ENCODE peak calls at places on chromosomes 12 and 14, in six cellular contexts. F, T, W, D, N and Z are unnamed samples.

GRCh38 chr12:18905134-18905533 is 167.2 kb downstream of the CAPZA3 start:
- DNase-seq in F (no peak), N (no peak), T (no peak), D (no peak), W (no peak), Z (no peak)

GRCh38 chr14:71372411-71372838 is 465.2 kb downstream of the PCNX1 start:
- DNase-seq in W (no peak), D (no peak), F (no peak), N (peak; percentile 93), T (no peak), Z (peak; percentile 86)

GRCh38 chr14:72907327-72907826 is 13.5 kb upstream of the DPF3 start:
- DNase-seq in T (no peak), W (no peak), D (no peak), N (peak; percentile 27), F (no peak), Z (peak; percentile 34)

GRCh38 chr12:39077226-39077625 is 171.8 kb upstream of the CPNE8 start:
- DNase-seq in D (no peak), N (no peak), W (no peak), T (no peak), F (no peak), Z (no peak)

GRCh38 chr12:8157484-8158198 is 826 bp downstream of the ZNF705A start:
- DNase-seq in F (no peak), W (no peak), D (no peak), T (no peak), N (no peak), Z (no peak)

GRCh38 chr12:3165311-3165931 is 88.2 kb downstream of the TSPAN9 start:
- DNase-seq in D (no peak), W (no peak), F (no peak), N (no peak), T (no peak), Z (no peak)

GRCh38 chr14:74571901-74572828 is 39.9 kb downstream of the LTBP2 start:
- DNase-seq in F (no peak), D (no peak), W (no peak), T (no peak), N (peak; percentile 99), Z (peak; percentile 100)

GRCh38 chr12:40063424-40063823 is 42.5 kb downstream of the SLC2A13 start:
- DNase-seq in N (no peak), F (no peak), D (no peak), T (no peak), W (no peak), Z (peak; percentile 34)

GRCh38 chr12:128820723-128821432 is 2.9 kb downstream of the SLC15A4 start:
- DNase-seq in D (peak; percentile 79), W (no peak), T (peak; percentile 33), F (no peak), N (peak; percentile 38), Z (no peak)

GRCh38 chr12:55755246-55755645 is 12.3 kb downstream of the GDF11 start:
- DNase-seq in W (no peak), D (no peak), N (no peak), T (no peak), F (no peak), Z (no peak)

GRCh38 chr14:104830781-104831180 is 29.9 kb downstream of the ZBTB42 start:
- DNase-seq in D (no peak), W (no peak), T (no peak), F (no peak), N (no peak), Z (no peak)

GRCh38 chr12:1533205-1533601 is 61.2 kb downstream of the FBXL14 start:
- DNase-seq in F (no peak), D (peak; percentile 49), N (no peak), W (no peak), T (peak; percentile 21), Z (peak; percentile 27)

GRCh38 chr12:114873656-114874055 is 189.7 kb upstream of the TBX3 start:
- DNase-seq in D (no peak), F (no peak), T (no peak), N (no peak), W (no peak), Z (no peak)

GRCh38 chr12:50505386-50505827 is 622 bp downstream of the DIP2B start:
- DNase-seq in W (peak; percentile 6), D (peak; percentile 34), T (peak; percentile 39), F (no peak), N (no peak), Z (no peak)

GRCh38 chr14:91369628-91370445 is 47.8 kb downstream of the CCDC88C start:
- DNase-seq in D (no peak), N (no peak), W (peak; percentile 49), F (peak; percentile 64), T (no peak), Z (no peak)

GRCh38 chr12:31023271-31023724 is 50.4 kb upstream of the DDX11 start:
- DNase-seq in F (no peak), D (no peak), N (no peak), T (no peak), W (no peak), Z (no peak)

GRCh38 chr12:120261951-120262851 is 3.3 kb downstream of the PXN start:
- DNase-seq in T (peak; percentile 39), W (no peak), D (no peak), N (peak; percentile 67), F (no peak), Z (no peak)

GRCh38 chr12:100200450-100201181 is at the start of gene ACTR6:
- DNase-seq in F (peak; percentile 93), D (peak; percentile 91), W (peak; percentile 93), T (peak; percentile 98), N (peak; percentile 98), Z (peak; percentile 93)

GRCh38 chr12:53754196-53754595 is 2.4 kb upstream of the CISTR start:
- DNase-seq in T (no peak), N (no peak), D (peak; percentile 60), W (no peak), F (no peak), Z (no peak)

GRCh38 chr12:50394469-50395029 is 1.9 kb downstream of the FAM186A start:
- DNase-seq in D (no peak), T (no peak), W (no peak), F (no peak), N (no peak), Z (no peak)

GRCh38 chr12:109533487-109533740 is 39.9 kb downstream of the MMAB start:
- DNase-seq in T (no peak), N (no peak), D (no peak), W (no peak), F (no peak), Z (no peak)

GRCh38 chr12:96241484-96242256 is 47.5 kb downstream of the ELK3 start:
- DNase-seq in W (peak; percentile 37), F (no peak), N (peak; percentile 62), T (peak; percentile 84), D (no peak), Z (peak; percentile 79)

GRCh38 chr12:991350-992278 is 591 bp downstream of the ERC1 start:
- DNase-seq in N (peak; percentile 28), D (no peak), W (no peak), T (peak; percentile 54), F (no peak), Z (no peak)

GRCh38 chr12:75322464-75322863 is 7.7 kb downstream of the CAPS2 start:
- DNase-seq in N (peak; percentile 75), W (no peak), F (no peak), T (no peak), D (no peak), Z (peak; percentile 42)

GRCh38 chr12:104694711-104695110 is 238.0 kb downstream of the CHST11 start:
- DNase-seq in T (no peak), D (no peak), F (no peak), W (no peak), N (no peak), Z (no peak)

GRCh38 chr12:49883065-49883464 is 20.6 kb downstream of the FAIM2 start:
- DNase-seq in F (no peak), T (no peak), N (no peak), D (no peak), W (no peak), Z (no peak)

GRCh38 chr14:96648506-96649326 is 146.5 kb downstream of the PAPOLA start:
- DNase-seq in T (no peak), F (no peak), D (no peak), N (no peak), W (no peak), Z (no peak)

GRCh38 chr14:90658541-90658967 is 157.7 kb downstream of the TTC7B start:
- DNase-seq in D (no peak), F (no peak), W (no peak), N (peak; percentile 62), T (peak; percentile 12), Z (peak; percentile 85)

GRCh38 chr12:56258820-56259183 is 618 bp upstream of the ANKRD52 start:
- DNase-seq in N (no peak), W (no peak), T (no peak), D (no peak), F (no peak), Z (no peak)

GRCh38 chr14:99284254-99285004 is 12.4 kb upstream of the BCL11B start:
- DNase-seq in D (no peak), F (no peak), W (no peak), N (no peak), T (no peak), Z (no peak)

GRCh38 chr12:54301428-54302045 is 722 bp upstream of the NFE2 start:
- DNase-seq in D (no peak), N (no peak), T (no peak), W (no peak), F (no peak), Z (no peak)

GRCh38 chr12:122858171-122858570 is 22.9 kb downstream of the HIP1R start:
- DNase-seq in T (no peak), N (no peak), F (no peak), W (no peak), D (no peak), Z (no peak)

GRCh38 chr14:88142990-88143389 is 138.1 kb downstream of the GPR65 start:
- DNase-seq in N (no peak), W (no peak), D (no peak), F (no peak), T (no peak), Z (no peak)

GRCh38 chr12:40375076-40375475 is 150.3 kb downstream of the LRRK2 start:
- DNase-seq in W (no peak), D (no peak), F (no peak), N (peak; percentile 14), T (no peak), Z (no peak)

GRCh38 chr14:101494826-101495225 is 66.5 kb upstream of the DIO3 start:
- DNase-seq in N (no peak), D (no peak), T (no peak), W (no peak), F (no peak), Z (no peak)

GRCh38 chr12:51082561-51083139 is 746 bp downstream of the CSRNP2 start:
- DNase-seq in D (no peak), T (peak; percentile 31), N (peak; percentile 47), W (no peak), F (no peak), Z (peak; percentile 42)

GRCh38 chr12:6560501-6561205 is 4.8 kb upstream of the IFFO1 start:
- DNase-seq in N (no peak), D (no peak), W (no peak), F (no peak), T (no peak), Z (no peak)